ENCODE peak calls at places on chromosomes 6 and 20, in nine cellular contexts. I is A549, C is fibroblast of mammary gland, X is heart left ventricle, Z is mucosa of descending colon, Q is brain microvascular endothelial cell, A is BJ, D is ovary, O is GM12865. W is an unnamed sample.

GRCh38 chr6:52596371-52597028 is 19.6 kb upstream of the TRAM2 start:
- DNase-seq in I (no peak), C (peak), X (no peak), Z (no peak), Q (peak), A (no peak), D (no peak), O (no peak), W (no peak)

GRCh38 chr20:13336308-13337089 is 115.4 kb downstream of the ISM1 start:
- DNase-seq in I (peak), C (no peak), X (no peak), Z (no peak), Q (no peak), A (no peak), D (no peak), O (no peak), W (no peak)

GRCh38 chr6:158153576-158153975 is 14.5 kb downstream of the SERAC1 start:
- DNase-seq in I (no peak), C (no peak), X (no peak), Z (no peak), Q (no peak), A (no peak), D (no peak), O (no peak), W (no peak)

GRCh38 chr6:103280417-103280816 is 1579.3 kb downstream of the HACE1 start:
- DNase-seq in I (no peak), C (no peak), X (no peak), Z (no peak), Q (no peak), A (no peak), D (no peak), O (no peak), W (no peak)

GRCh38 chr20:5128886-5129285 is 2.1 kb downstream of the CDS2 start:
- DNase-seq in I (no peak), C (no peak), X (no peak), Z (no peak), Q (no peak), A (no peak), D (no peak), O (no peak), W (no peak)

GRCh38 chr6:132659082-132659481 is at the start of gene TAAR1:
- DNase-seq in I (no peak), C (no peak), X (no peak), Z (no peak), Q (no peak), A (no peak), D (no peak), O (no peak), W (no peak)

GRCh38 chr20:45857836-45858250 is 429 bp downstream of the ZSWIM3 start:
- DNase-seq in I (no peak), C (no peak), X (no peak), Z (no peak), Q (no peak), A (no peak), D (no peak), O (peak), W (peak)

GRCh38 chr20:49286689-49287551 is 9.1 kb upstream of the ZNFX1 start:
- DNase-seq in I (no peak), C (no peak), X (no peak), Z (no peak), Q (no peak), A (no peak), D (no peak), O (peak), W (no peak)

GRCh38 chr6:16523550-16524379 is 237.5 kb downstream of the ATXN1 start:
- DNase-seq in I (no peak), C (peak), X (no peak), Z (no peak), Q (peak), A (peak), D (no peak), O (no peak), W (peak)

GRCh38 chr6:111615916-111616612 is 10.4 kb upstream of the TRAF3IP2 start:
- DNase-seq in I (no peak), C (no peak), X (no peak), Z (no peak), Q (no peak), A (no peak), D (no peak), O (no peak), W (no peak)

GRCh38 chr20:58478141-58478805 is 36.9 kb downstream of the APCDD1L start:
- DNase-seq in I (no peak), C (peak), X (no peak), Z (no peak), Q (no peak), A (no peak), D (no peak), O (no peak), W (no peak)

GRCh38 chr20:830011-830521 is 3.4 kb upstream of the FAM110A start:
- DNase-seq in I (no peak), C (peak), X (no peak), Z (no peak), Q (peak), A (peak), D (no peak), O (no peak), W (no peak)

GRCh38 chr20:25057234-25058050 is 497 bp downstream of the ACSS1 start:
- DNase-seq in I (peak), C (no peak), X (peak), Z (peak), Q (no peak), A (no peak), D (peak), O (peak), W (peak)

GRCh38 chr6:54621285-54621684 is 225.3 kb upstream of the FAM83B start:
- DNase-seq in I (no peak), C (no peak), X (no peak), Z (no peak), Q (no peak), A (no peak), D (no peak), O (peak), W (peak)

GRCh38 chr20:58828141-58828540 is 22.6 kb downstream of the GNAS-AS1 start:
- DNase-seq in I (no peak), C (no peak), X (no peak), Z (no peak), Q (no peak), A (no peak), D (no peak), O (no peak), W (no peak)

GRCh38 chr6:156017838-156018237 is 562.2 kb upstream of the NOX3 start:
- DNase-seq in I (no peak), C (peak), X (no peak), Z (no peak), Q (no peak), A (no peak), D (no peak), O (no peak), W (no peak)

GRCh38 chr6:34560366-34561226 is 4.5 kb upstream of the SPDEF start:
- DNase-seq in I (no peak), C (peak), X (no peak), Z (no peak), Q (peak), A (no peak), D (no peak), O (no peak), W (no peak)

GRCh38 chr6:170092826-170093225 is 198.1 kb downstream of the DLL1 start:
- DNase-seq in I (no peak), C (no peak), X (no peak), Z (no peak), Q (no peak), A (no peak), D (no peak), O (no peak), W (no peak)

GRCh38 chr6:70954750-70955149 is 2.1 kb downstream of the B3GAT2 start:
- DNase-seq in I (no peak), C (no peak), X (peak), Z (no peak), Q (no peak), A (no peak), D (no peak), O (no peak), W (no peak)

GRCh38 chr6:25253371-25253770 is 25.8 kb upstream of the CARMIL1 start:
- DNase-seq in I (no peak), C (no peak), X (no peak), Z (no peak), Q (no peak), A (no peak), D (no peak), O (no peak), W (no peak)

GRCh38 chr6:102853249-102853955 is 1459.9 kb downstream of the GRIK2 start:
- DNase-seq in I (no peak), C (no peak), X (no peak), Z (no peak), Q (no peak), A (no peak), D (no peak), O (no peak), W (no peak)

GRCh38 chr20:63141531-63141930 is 74.4 kb downstream of the YTHDF1 start:
- DNase-seq in I (no peak), C (no peak), X (peak), Z (peak), Q (no peak), A (no peak), D (no peak), O (no peak), W (no peak)

GRCh38 chr6:159977242-159978214 is 8.6 kb downstream of the IGF2R start:
- DNase-seq in I (no peak), C (peak), X (peak), Z (no peak), Q (no peak), A (no peak), D (peak), O (no peak), W (peak)

GRCh38 chr20:57632286-57632685 is 12.1 kb upstream of the ZBP1 start:
- DNase-seq in I (no peak), C (no peak), X (no peak), Z (no peak), Q (no peak), A (no peak), D (no peak), O (no peak), W (no peak)

GRCh38 chr6:39128106-39128505 is 13.1 kb upstream of the SAYSD1 start:
- DNase-seq in I (no peak), C (peak), X (no peak), Z (no peak), Q (no peak), A (no peak), D (no peak), O (no peak), W (no peak)

DNA sequence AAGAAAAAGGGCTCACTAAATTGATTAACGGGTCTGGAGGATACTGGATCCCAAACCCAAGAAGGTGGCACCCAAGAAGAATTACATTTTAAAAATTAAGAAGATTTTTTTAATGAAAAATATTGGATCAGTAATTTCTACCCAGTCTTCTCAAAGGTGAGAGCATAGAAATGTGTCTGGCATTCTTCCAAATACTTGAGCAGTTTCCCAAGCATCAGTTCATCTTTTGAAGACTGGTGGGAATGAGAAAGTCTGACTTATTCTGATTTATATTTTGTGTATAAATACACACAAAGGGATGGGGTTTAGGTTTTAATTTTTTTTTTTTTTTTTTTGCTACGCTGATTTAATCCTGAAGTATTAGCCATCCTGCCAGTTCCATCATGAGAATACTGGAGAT is 3.3 kb downstream of the MGME1 start:
- DNase-seq in I (no peak), C (no peak), X (no peak), Z (no peak), Q (no peak), A (no peak), D (no peak), O (no peak), W (no peak)
- H3K4me3 ChIP-seq in I (peak), C (peak), X (peak), Z (no peak), Q (peak), A (peak), D (no peak), O (peak), W (peak)

GRCh38 chr6:18277181-18278006 is 13.1 kb upstream of the DEK start:
- DNase-seq in I (no peak), C (no peak), X (no peak), Z (no peak), Q (no peak), A (no peak), D (no peak), O (no peak), W (peak)
- H3K4me3 ChIP-seq in I (peak), C (peak), X (peak), Z (no peak), Q (peak), A (peak), D (no peak), O (no peak), W (peak)

DNA sequence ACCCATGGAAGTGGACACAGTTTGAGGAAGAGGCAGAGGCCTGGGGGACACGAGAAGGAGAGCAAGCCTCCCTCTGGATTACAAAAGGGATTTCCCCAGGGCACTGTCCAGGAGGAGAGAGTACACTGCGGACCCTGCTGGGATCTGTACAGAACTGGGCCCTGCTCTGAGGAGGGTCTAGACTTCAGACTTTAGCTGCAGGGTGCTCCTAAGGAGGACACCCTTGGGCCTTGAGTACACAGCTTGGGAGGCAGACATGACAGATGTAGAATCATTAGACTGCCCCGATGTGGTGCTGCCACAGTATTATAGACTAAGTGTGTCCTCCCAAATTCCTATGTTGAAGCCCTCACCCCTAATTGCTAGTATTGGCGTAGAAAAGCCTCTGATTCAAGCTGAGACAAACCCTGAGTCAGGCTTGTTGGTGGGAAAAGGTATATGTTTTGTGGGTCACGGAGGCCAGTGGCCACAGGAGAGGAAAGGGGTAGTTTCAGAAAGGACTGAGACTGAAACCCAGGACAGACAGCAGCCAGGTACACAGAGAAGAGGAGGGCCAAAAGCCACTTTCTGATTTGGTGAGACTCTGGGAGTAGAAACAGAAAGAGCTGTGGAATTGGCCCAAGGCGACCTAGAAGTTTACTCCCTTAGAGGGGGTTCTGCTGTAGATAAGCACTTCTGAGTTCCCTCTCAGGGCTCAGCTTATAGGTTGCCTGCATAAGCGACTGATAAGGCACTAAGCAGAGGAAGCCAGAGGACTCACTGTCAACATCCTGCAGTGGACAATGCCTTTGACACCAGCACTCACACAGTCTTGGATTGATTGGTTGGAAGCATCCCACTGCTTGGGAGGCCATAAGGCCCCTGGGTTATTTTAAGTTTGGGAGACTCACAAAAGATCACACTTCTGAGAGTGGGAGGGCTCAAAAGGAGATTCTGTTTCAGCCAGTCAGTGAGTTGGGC is 16.5 kb upstream of the SH3BGRL2 start:
- DNase-seq in I (no peak), C (no peak), X (no peak), Z (no peak), Q (no peak), A (no peak), D (no peak), O (peak), W (no peak)
- H3K4me3 ChIP-seq in I (no peak), C (no peak), X (no peak), Z (no peak), Q (no peak), A (no peak), D (no peak), O (no peak), W (no peak)

GRCh38 chr20:32050851-32051556 is 1.0 kb upstream of the HCK start:
- DNase-seq in I (no peak), C (no peak), X (peak), Z (peak), Q (no peak), A (no peak), D (no peak), O (peak), W (no peak)
- H3K4me3 ChIP-seq in I (no peak), C (no peak), X (peak), Z (no peak), Q (no peak), A (no peak), D (no peak), O (peak), W (no peak)

DNA sequence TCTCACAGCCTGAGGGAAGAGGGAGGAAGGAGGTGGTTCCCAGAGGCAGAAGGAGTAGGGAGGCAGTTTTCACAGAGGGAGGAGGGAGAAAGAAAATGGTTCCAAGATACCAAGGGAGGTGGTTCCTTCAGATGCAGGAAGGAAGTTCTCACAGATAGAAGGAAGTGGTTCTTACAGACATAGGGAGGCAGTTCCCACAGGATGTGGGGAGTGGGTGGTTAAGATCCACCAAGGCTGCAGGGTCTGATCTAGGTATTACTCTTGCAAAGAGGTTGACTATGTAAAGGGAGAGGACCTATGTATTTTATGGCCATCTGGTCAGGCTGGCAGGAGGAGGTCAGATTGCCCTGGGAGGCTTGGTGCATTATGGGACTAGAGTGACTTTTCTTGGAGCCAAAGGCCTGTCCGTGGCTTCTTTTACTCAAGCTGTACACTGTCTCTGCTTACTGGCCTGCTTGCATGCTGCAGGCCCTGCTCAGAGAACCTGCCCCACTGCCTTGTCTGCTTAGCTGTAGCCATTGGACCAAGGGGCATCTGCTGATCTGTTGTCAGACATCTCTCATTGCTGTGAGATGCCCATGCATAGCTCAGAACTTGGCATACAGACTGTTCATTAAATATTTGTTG is 283.7 kb downstream of the DHX35 start:
- DNase-seq in I (no peak), C (no peak), X (no peak), Z (no peak), Q (no peak), A (no peak), D (no peak), O (no peak), W (no peak)
- H3K4me3 ChIP-seq in I (no peak), C (no peak), X (no peak), Z (no peak), Q (no peak), A (no peak), D (no peak), O (no peak), W (no peak)

GRCh38 chr6:127458817-127459216 is 372 bp downstream of the KIAA0408 start:
- DNase-seq in I (no peak), C (peak), X (no peak), Z (no peak), Q (peak), A (no peak), D (no peak), O (no peak), W (peak)
- H3K4me3 ChIP-seq in I (no peak), C (peak), X (no peak), Z (no peak), Q (no peak), A (peak), D (peak), O (no peak), W (peak)

W was measured in A673.